ENCODE peak calls at places on chromosomes 2 and 18, in seven cellular contexts. S, X, Y, G, J, N and Q are unnamed samples.

GRCh38 chr2:85221291-85221690 is 88.1 kb downstream of the TCF7L1 start:
- DNase-seq in S (no peak), X (no peak), Y (no peak), G (no peak), J (no peak), N (no peak), Q (peak; percentile 17)

GRCh38 chr2:99602475-99602874 is 112.7 kb upstream of the REV1 start:
- DNase-seq in S (no peak), X (no peak), Y (no peak), G (no peak), J (peak; percentile 87), N (peak; percentile 64), Q (peak; percentile 44)

GRCh38 chr2:221350621-221351020 is 221.5 kb downstream of the EPHA4 start:
- DNase-seq in S (no peak), X (no peak), Y (no peak), G (no peak), J (no peak), N (peak; percentile 53), Q (no peak)

GRCh38 chr2:140555701-140556100 is 1575.1 kb downstream of the LRP1B start:
- DNase-seq in S (no peak), X (no peak), Y (no peak), G (no peak), J (no peak), N (no peak), Q (no peak)

GRCh38 chr2:98519156-98519555 is 74.5 kb downstream of the INPP4A start:
- DNase-seq in S (no peak), X (no peak), Y (no peak), G (no peak), J (no peak), N (peak; percentile 51), Q (no peak)

GRCh38 chr2:15738225-15738546 is 146.5 kb downstream of the DDX1 start:
- DNase-seq in S (no peak), X (no peak), Y (no peak), G (no peak), J (no peak), N (no peak), Q (no peak)

GRCh38 chr2:105783151-105783738 is 38.5 kb downstream of the NCK2 start:
- DNase-seq in S (no peak), X (no peak), Y (no peak), G (no peak), J (no peak), N (no peak), Q (no peak)

GRCh38 chr2:230932556-230933511 is 7.8 kb upstream of the GPR55 start:
- DNase-seq in S (peak; percentile 7), X (peak; percentile 61), Y (no peak), G (no peak), J (no peak), N (peak; percentile 65), Q (peak; percentile 87)

GRCh38 chr2:32416519-32416918 is 59.7 kb downstream of the BIRC6 start:
- DNase-seq in S (no peak), X (no peak), Y (no peak), G (no peak), J (no peak), N (no peak), Q (no peak)

GRCh38 chr2:182324665-182325064 is 102.2 kb downstream of the PDE1A start:
- DNase-seq in S (no peak), X (no peak), Y (no peak), G (no peak), J (no peak), N (peak; percentile 77), Q (peak; percentile 74)

GRCh38 chr2:69163109-69163508 is 150.1 kb downstream of the ANTXR1 start:
- DNase-seq in S (no peak), X (no peak), Y (no peak), G (no peak), J (peak; percentile 53), N (peak; percentile 96), Q (peak; percentile 94)

GRCh38 chr2:21655136-21655535 is 531.4 kb downstream of the TDRD15 start:
- DNase-seq in S (no peak), X (no peak), Y (no peak), G (no peak), J (no peak), N (no peak), Q (no peak)

GRCh38 chr2:180682871-180683270 is 297.5 kb upstream of the UBE2E3 start:
- DNase-seq in S (no peak), X (no peak), Y (no peak), G (no peak), J (no peak), N (no peak), Q (no peak)

GRCh38 chr2:176872406-176872805 is 340.2 kb upstream of the HNRNPA3 start:
- DNase-seq in S (no peak), X (no peak), Y (no peak), G (no peak), J (no peak), N (no peak), Q (no peak)

GRCh38 chr2:134351899-134352298 is 98.0 kb downstream of the MGAT5 start:
- DNase-seq in S (no peak), X (no peak), Y (no peak), G (no peak), J (no peak), N (no peak), Q (no peak)

GRCh38 chr2:185835974-185836373 is 97.4 kb downstream of the FSIP2 start:
- DNase-seq in S (no peak), X (no peak), Y (no peak), G (no peak), J (no peak), N (no peak), Q (no peak)

GRCh38 chr2:152336854-152337510 is 2.0 kb downstream of the FMNL2 start:
- DNase-seq in S (no peak), X (no peak), Y (no peak), G (no peak), J (no peak), N (peak; percentile 67), Q (peak; percentile 58)

GRCh38 chr2:109129356-109129920 is 433 bp downstream of the SH3RF3 start:
- DNase-seq in S (peak; percentile 41), X (peak; percentile 89), Y (no peak), G (peak; percentile 38), J (no peak), N (peak; percentile 52), Q (peak; percentile 42)

GRCh38 chr18:48892146-48892855 is 58.5 kb downstream of the SMAD7 start:
- DNase-seq in S (no peak), X (peak; percentile 74), Y (no peak), G (no peak), J (no peak), N (no peak), Q (no peak)

GRCh38 chr2:203399031-203399430 is 70.8 kb downstream of the ABI2 start:
- DNase-seq in S (no peak), X (no peak), Y (no peak), G (no peak), J (no peak), N (no peak), Q (peak; percentile 32)

GRCh38 chr2:44201648-44202047 is 33.0 kb downstream of the PPM1B start:
- DNase-seq in S (no peak), X (no peak), Y (no peak), G (no peak), J (no peak), N (peak; percentile 43), Q (no peak)

GRCh38 chr18:63016270-63016669 is 300.9 kb downstream of the PHLPP1 start:
- DNase-seq in S (peak; percentile 32), X (no peak), Y (no peak), G (peak; percentile 13), J (no peak), N (peak; percentile 58), Q (peak; percentile 80)

GRCh38 chr2:48313036-48313877 is 216.7 kb upstream of the STON1 start:
- DNase-seq in S (peak; percentile 21), X (no peak), Y (no peak), G (no peak), J (no peak), N (no peak), Q (no peak)

GRCh38 chr2:202373490-202373889 is 2.6 kb upstream of the BMPR2 start:
- DNase-seq in S (no peak), X (no peak), Y (no peak), G (no peak), J (no peak), N (peak; percentile 56), Q (no peak)

GRCh38 chr2:239939736-239940483 is 85.2 kb downstream of the NDUFA10 start:
- DNase-seq in S (peak; percentile 0), X (no peak), Y (no peak), G (no peak), J (no peak), N (no peak), Q (no peak)

GRCh38 chr2:143426296-143426695 is 297.1 kb downstream of the ARHGAP15 start:
- DNase-seq in S (no peak), X (no peak), Y (no peak), G (no peak), J (peak; percentile 84), N (peak; percentile 94), Q (peak; percentile 42)

GRCh38 chr2:147531299-147531698 is 313.5 kb upstream of the ACVR2A start:
- DNase-seq in S (no peak), X (no peak), Y (no peak), G (no peak), J (no peak), N (no peak), Q (no peak)